ENCODE peak calls at places on chromosomes 16 and 17, in four cellular contexts. One of them, this sample, is unnamed.

GRCh38 chr16:70694088-70694487 is 8.2 kb upstream of the MTSS2 start:
- DNase-seq in AG04450: peak; percentile 55
- DNase-seq in left lung: no peak
- DNase-seq in psoas muscle: peak; percentile 82
- DNase-seq in this sample: peak; percentile 84

GRCh38 chr17:28334666-28335200 is 539 bp downstream of the IFT20 start:
- DNase-seq in psoas muscle: no peak
- DNase-seq in left lung: no peak
- DNase-seq in AG04450: no peak
- DNase-seq in this sample: no peak

GRCh38 chr17:42989726-42990652 is 8.2 kb upstream of the RPL27 start:
- DNase-seq in AG04450: no peak
- DNase-seq in psoas muscle: no peak
- DNase-seq in left lung: no peak
- DNase-seq in this sample: no peak

GRCh38 chr17:49616546-49617205 is 41.0 kb downstream of the NXPH3 start:
- DNase-seq in psoas muscle: peak; percentile 82
- DNase-seq in AG04450: no peak
- DNase-seq in left lung: peak; percentile 57
- DNase-seq in this sample: peak; percentile 98

GRCh38 chr16:57728336-57729181 is 7.0 kb upstream of the KATNB1 start:
- DNase-seq in AG04450: no peak
- DNase-seq in left lung: no peak
- DNase-seq in psoas muscle: no peak
- DNase-seq in this sample: no peak

GRCh38 chr17:73163043-73163442 is 1.8 kb upstream of the SSTR2 start:
- DNase-seq in AG04450: no peak
- DNase-seq in psoas muscle: no peak
- DNase-seq in left lung: no peak
- DNase-seq in this sample: no peak

GRCh38 chr16:720990-721764 is at the start of gene ANTKMT:
- DNase-seq in psoas muscle: peak; percentile 90
- DNase-seq in left lung: peak; percentile 84
- DNase-seq in AG04450: no peak
- DNase-seq in this sample: peak; percentile 79

GRCh38 chr16:70476272-70477020 is 22.1 kb downstream of the FCSK start:
- DNase-seq in left lung: no peak
- DNase-seq in psoas muscle: no peak
- DNase-seq in AG04450: peak; percentile 50
- DNase-seq in this sample: peak; percentile 67

GRCh38 chr17:61139219-61139618 is 260.4 kb upstream of the TBX2 start:
- DNase-seq in left lung: peak; percentile 47
- DNase-seq in AG04450: peak; percentile 68
- DNase-seq in psoas muscle: no peak
- DNase-seq in this sample: no peak

GRCh38 chr17:6914711-6915110 is 81.1 kb upstream of the ALOX12 start:
- DNase-seq in psoas muscle: no peak
- DNase-seq in left lung: no peak
- DNase-seq in AG04450: no peak
- DNase-seq in this sample: no peak

GRCh38 chr16:69496376-69496775 is 69.4 kb upstream of the NFAT5 start:
- DNase-seq in AG04450: no peak
- DNase-seq in psoas muscle: no peak
- DNase-seq in left lung: no peak
- DNase-seq in this sample: no peak

GRCh38 chr17:16584273-16584995 is 15.4 kb upstream of the ZNF287 start:
- DNase-seq in left lung: peak; percentile 94
- DNase-seq in psoas muscle: peak; percentile 97
- DNase-seq in AG04450: peak; percentile 62
- DNase-seq in this sample: peak; percentile 93

GRCh38 chr17:10420811-10421210 is 939 bp downstream of the MYH8 start:
- DNase-seq in left lung: no peak
- DNase-seq in AG04450: no peak
- DNase-seq in psoas muscle: no peak
- DNase-seq in this sample: no peak

GRCh38 chr16:57128787-57129389 is 36.5 kb downstream of the CPNE2 start:
- DNase-seq in left lung: no peak
- DNase-seq in AG04450: no peak
- DNase-seq in psoas muscle: no peak
- DNase-seq in this sample: no peak

GRCh38 chr16:85611455-85612190 is 1.5 kb upstream of the GSE1 start:
- DNase-seq in AG04450: peak; percentile 39
- DNase-seq in left lung: peak; percentile 82
- DNase-seq in psoas muscle: peak; percentile 94
- DNase-seq in this sample: peak; percentile 79

GRCh38 chr16:53014287-53014686 is 38.4 kb downstream of the CHD9NB start:
- DNase-seq in left lung: no peak
- DNase-seq in psoas muscle: no peak
- DNase-seq in AG04450: no peak
- DNase-seq in this sample: peak; percentile 9

GRCh38 chr17:83084621-83085056 is 5.2 kb downstream of the METRNL start:
- DNase-seq in AG04450: no peak
- DNase-seq in psoas muscle: no peak
- DNase-seq in left lung: peak; percentile 87
- DNase-seq in this sample: no peak

GRCh38 chr17:68794636-68795503 is 160.3 kb downstream of the ABCA8 start:
- DNase-seq in AG04450: peak; percentile 26
- DNase-seq in left lung: no peak
- DNase-seq in psoas muscle: peak; percentile 50
- DNase-seq in this sample: peak; percentile 79

GRCh38 chr16:72467157-72467759 is 295.3 kb upstream of the PMFBP1 start:
- DNase-seq in psoas muscle: no peak
- DNase-seq in AG04450: peak; percentile 6
- DNase-seq in left lung: no peak
- DNase-seq in this sample: peak; percentile 58
- TF ChIP-seq CTCF in psoas muscle: no peak
- TF ChIP-seq CTCF in AG04450: peak; percentile 86
- TF ChIP-seq CTCF in left lung: no peak
- TF ChIP-seq CTCF in this sample: peak; percentile 72

GRCh38 chr17:13405080-13405479 is 196.6 kb downstream of the HS3ST3A1 start:
- DNase-seq in left lung: no peak
- DNase-seq in AG04450: no peak
- DNase-seq in psoas muscle: no peak
- DNase-seq in this sample: no peak
- H3K27me3 ChIP-seq in left lung: no peaks in the 10 kb centered on the region
- H3K27me3 ChIP-seq in AG04450: no peaks in the 10 kb centered on the region
- H3K27me3 ChIP-seq in psoas muscle: no peaks in the 10 kb centered on the region
- H3K27me3 ChIP-seq in this sample: no peaks in the 10 kb centered on the region

GRCh38 chr17:58303981-58304734 is 23.4 kb upstream of the MPO start:
- DNase-seq in AG04450: no peak
- DNase-seq in left lung: no peak
- DNase-seq in psoas muscle: no peak
- DNase-seq in this sample: peak; percentile 63
- TF ChIP-seq CTCF in AG04450: peak; percentile 74
- TF ChIP-seq CTCF in left lung: peak; percentile 87
- TF ChIP-seq CTCF in psoas muscle: peak; percentile 66
- TF ChIP-seq CTCF in this sample: peak; percentile 89

DNA sequence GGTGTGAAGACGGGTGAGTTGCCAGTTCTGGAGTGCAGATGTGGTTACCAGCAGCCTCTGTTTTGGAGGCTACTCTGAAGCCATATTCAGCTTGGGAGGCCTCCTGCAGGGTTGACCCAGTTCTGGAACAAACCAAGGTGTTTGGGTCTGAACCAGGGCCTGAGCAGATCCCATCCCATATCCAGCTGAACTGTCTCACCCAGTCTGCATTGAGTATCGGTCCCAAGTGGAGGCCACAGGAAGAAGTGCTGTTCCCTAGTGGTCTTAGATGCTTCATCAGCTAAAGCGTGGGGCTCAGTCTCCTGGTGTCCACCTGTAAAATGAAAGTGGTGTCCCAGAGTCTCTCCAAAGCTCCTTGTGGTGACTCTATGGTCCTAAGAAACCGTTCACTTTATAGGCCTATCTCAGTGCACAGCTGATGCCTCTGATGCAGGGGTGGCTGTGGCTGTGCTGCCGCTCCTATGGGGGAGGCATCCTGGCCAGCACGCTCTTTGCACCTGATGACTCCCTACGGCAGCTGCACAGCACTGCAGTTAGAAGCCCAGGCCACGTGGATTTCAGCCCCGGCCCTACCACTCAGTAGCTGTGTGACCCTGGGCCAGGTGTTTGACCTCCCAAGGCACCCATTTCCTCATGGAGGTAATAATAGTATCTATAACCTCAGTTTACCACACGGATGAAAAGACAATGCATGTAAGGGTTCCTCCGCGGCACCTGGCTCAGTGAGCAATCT is 21.0 kb downstream of the CBX4 start:
- DNase-seq in psoas muscle: no peak
- DNase-seq in left lung: no peak
- DNase-seq in AG04450: no peak
- DNase-seq in this sample: no peak
- H3K27me3 ChIP-seq in psoas muscle: peaks cover 28% of the 10 kb centered on the region
- H3K27me3 ChIP-seq in left lung: peaks cover 62% of the 10 kb centered on the region
- H3K27me3 ChIP-seq in AG04450: peaks cover 67% of the 10 kb centered on the region
- H3K27me3 ChIP-seq in this sample: peaks cover 75% of the 10 kb centered on the region

DNA sequence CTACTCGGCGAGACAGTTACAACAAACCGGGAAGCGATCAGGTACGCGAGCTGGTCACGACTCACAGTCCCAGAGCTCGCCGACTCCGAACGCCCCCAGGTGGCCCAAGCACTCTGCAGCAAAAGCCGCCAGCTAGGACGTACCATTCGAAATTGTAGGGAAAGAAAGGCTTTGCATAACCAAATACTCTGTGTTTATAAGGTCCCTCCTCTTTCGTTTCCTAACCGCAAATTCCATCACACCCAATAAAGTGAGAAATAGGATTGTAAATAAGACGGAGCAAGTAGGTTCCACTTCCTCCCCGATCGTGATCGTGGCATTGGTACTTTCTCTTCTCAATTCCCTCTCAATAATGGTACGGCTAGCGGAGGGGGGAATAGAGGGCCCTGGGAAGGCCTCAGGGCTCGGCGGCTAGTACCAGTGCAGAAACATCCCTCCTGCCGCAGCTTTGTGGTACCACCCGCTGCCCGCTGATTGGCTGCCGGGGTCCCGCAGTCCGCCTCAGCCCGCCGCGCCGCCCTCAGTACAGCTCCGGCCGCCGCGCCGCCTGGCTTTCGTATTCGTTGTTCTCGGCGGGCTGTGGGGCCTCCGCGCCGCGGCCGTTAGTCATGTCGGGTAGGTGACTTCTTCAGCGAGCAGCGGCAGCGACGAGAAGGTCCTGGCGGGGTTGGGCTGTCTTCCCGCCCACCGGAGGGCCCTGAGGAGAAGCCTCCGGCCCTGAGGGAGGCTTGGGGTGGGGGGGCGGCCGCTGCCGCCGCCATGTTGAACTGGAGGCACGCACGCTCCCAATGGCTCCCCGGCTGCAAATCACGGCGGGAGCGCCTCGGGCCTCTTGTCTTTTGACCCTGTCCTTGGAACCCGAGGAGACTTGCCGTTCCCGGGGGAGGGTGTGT is at the start of gene TAF15:
- DNase-seq in AG04450: peak; percentile 96
- DNase-seq in left lung: peak; percentile 97
- DNase-seq in psoas muscle: peak; percentile 97
- DNase-seq in this sample: peak; percentile 98
- TF ChIP-seq CTCF in AG04450: peak; percentile 78
- TF ChIP-seq CTCF in left lung: peak; percentile 62
- TF ChIP-seq CTCF in psoas muscle: peak; percentile 72
- TF ChIP-seq CTCF in this sample: peak; percentile 88

DNA sequence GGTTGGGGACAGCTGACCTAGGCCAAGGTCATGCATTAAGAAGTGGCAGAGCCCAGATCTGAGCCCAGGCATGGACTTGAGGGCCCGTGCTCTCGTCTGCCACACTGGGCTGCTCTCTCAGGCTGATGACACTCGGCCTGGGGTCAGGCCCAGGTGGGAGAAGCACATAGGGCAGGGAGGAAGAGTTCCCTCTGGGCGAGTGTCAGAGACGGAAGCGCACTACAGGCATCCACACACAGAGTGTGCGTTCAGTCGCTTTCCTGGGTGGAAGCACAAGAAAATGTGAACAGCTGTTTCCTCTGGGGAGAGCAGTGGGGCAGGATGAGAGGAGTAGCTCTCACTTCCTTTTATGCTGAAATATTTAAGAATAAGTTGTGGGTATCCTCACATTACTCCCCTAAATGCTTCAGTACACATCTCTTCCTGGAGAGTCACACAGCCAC is 59.7 kb downstream of the B9D1 start:
- DNase-seq in left lung: no peak
- DNase-seq in AG04450: no peak
- DNase-seq in psoas muscle: no peak
- DNase-seq in this sample: no peak
- H3K27me3 ChIP-seq in left lung: peaks cover 52% of the 10 kb centered on the region
- H3K27me3 ChIP-seq in AG04450: no peaks in the 10 kb centered on the region
- H3K27me3 ChIP-seq in psoas muscle: no peaks in the 10 kb centered on the region
- H3K27me3 ChIP-seq in this sample: no peaks in the 10 kb centered on the region

GRCh38 chr16:88194397-88195020 is 188.2 kb upstream of the ZNF469 start:
- DNase-seq in left lung: no peak
- DNase-seq in psoas muscle: peak; percentile 80
- DNase-seq in AG04450: no peak
- DNase-seq in this sample: no peak
- TF ChIP-seq CTCF in left lung: no peak
- TF ChIP-seq CTCF in psoas muscle: no peak
- TF ChIP-seq CTCF in AG04450: no peak
- TF ChIP-seq CTCF in this sample: no peak

DNA sequence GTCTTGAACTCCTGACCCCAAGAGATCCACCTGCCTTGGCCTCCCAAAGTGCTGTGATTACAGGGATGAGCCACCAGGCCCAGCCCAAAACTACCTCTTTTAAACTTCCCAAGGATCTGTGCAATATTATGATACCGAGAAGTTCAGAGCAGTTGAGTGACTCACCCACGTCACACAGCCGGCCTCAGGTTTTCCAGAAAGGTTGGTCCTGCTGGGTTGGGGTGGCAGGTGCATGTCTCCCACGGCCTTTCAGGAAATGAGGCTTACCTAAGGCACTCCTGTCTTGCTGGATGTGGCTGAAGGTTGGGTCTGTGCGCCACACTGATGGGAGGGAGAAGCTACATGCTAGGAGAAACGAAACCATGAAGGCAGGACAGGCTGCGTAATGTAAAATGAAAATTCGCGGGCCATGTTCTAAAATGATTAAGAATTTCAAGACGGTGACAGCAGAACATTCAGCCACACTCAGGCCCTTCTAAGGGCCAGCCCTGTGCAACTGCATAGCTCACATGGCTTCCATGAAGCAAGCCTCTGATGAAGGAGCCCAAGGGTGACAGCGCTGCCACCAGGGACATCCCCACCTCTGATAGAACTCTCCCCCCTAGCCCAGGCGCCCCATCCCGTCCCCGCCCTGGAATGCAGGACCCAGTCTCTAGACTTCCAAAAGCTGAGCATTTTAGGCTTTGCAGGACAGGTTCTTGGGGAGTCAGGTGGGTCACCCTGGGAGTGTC is 6.6 kb upstream of the GLIS2 start:
- DNase-seq in AG04450: no peak
- DNase-seq in psoas muscle: no peak
- DNase-seq in left lung: no peak
- DNase-seq in this sample: no peak
- H3K27me3 ChIP-seq in AG04450: no peaks in the 10 kb centered on the region
- H3K27me3 ChIP-seq in psoas muscle: no peaks in the 10 kb centered on the region
- H3K27me3 ChIP-seq in left lung: peaks cover 13% of the 10 kb centered on the region
- H3K27me3 ChIP-seq in this sample: no peaks in the 10 kb centered on the region

DNA sequence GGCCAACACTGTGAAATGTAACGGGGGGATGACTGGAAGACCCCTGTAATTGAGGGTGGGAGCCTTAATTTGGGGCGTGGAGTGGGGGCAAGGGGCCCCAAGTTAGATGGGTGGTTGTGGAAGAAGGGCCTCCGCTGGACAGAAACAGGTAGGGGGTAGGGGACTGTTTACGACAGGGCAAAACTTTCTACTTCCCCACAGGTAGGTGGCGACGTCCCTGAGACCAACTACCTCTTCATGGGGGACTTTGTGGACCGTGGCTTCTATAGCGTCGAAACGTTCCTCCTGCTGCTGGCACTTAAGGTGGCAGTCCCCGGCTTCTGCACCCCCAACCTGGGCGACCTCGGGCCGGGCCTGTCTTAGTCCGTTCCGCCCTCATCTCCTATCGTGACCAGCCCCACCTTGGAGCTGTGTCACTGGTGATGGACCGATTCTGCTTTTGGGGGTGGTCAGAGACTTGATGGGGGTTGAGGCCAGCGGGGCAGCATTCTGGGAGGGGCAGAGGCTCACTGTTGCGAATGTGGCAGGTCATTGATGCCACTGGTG is 6.8 kb downstream of the PPP4C start:
- DNase-seq in AG04450: no peak
- DNase-seq in psoas muscle: no peak
- DNase-seq in left lung: no peak
- DNase-seq in this sample: no peak
- TF ChIP-seq CTCF in AG04450: peak; percentile 20
- TF ChIP-seq CTCF in psoas muscle: no peak
- TF ChIP-seq CTCF in left lung: no peak
- TF ChIP-seq CTCF in this sample: no peak